ENCODE peak calls at places on chromosomes 6 and 20, in seven cellular contexts. One of them, this sample, is unnamed.

GRCh38 chr6:31010393-31011060 is at the start of gene MUC22:
- DNase-seq in stimulated activated CD4-positive, alpha-beta T cell treated with anti-CD3 and anti-CD28 coated beads, Interleukin-15, amount 100 ng/mL, for 1 hour: no peak
- DNase-seq in tibial nerve: no peak
- DNase-seq in left cardiac atrium: no peak
- DNase-seq in RWPE1: peak; percentile 57
- DNase-seq in right cardiac atrium: no peak
- DNase-seq in NCI-H1417 treated with DMSO at 0.1 percent for 48 hours: no peak
- DNase-seq in this sample: no peak

GRCh38 chr20:63397946-63398450 is 36.8 kb upstream of the CHRNA4 start:
- DNase-seq in stimulated activated CD4-positive, alpha-beta T cell treated with anti-CD3 and anti-CD28 coated beads, Interleukin-15, amount 100 ng/mL, for 1 hour: no peak
- DNase-seq in tibial nerve: no peak
- DNase-seq in left cardiac atrium: no peak
- DNase-seq in RWPE1: no peak
- DNase-seq in right cardiac atrium: no peak
- DNase-seq in NCI-H1417 treated with DMSO at 0.1 percent for 48 hours: no peak
- DNase-seq in this sample: no peak

GRCh38 chr20:38935285-38935684 is 9.1 kb downstream of the FAM83D start:
- DNase-seq in stimulated activated CD4-positive, alpha-beta T cell treated with anti-CD3 and anti-CD28 coated beads, Interleukin-15, amount 100 ng/mL, for 1 hour: no peak
- DNase-seq in tibial nerve: no peak
- DNase-seq in left cardiac atrium: no peak
- DNase-seq in RWPE1: peak; percentile 46
- DNase-seq in right cardiac atrium: no peak
- DNase-seq in NCI-H1417 treated with DMSO at 0.1 percent for 48 hours: no peak
- DNase-seq in this sample: peak; percentile 35

GRCh38 chr20:43726811-43727338 is at the start of gene GTSF1L:
- DNase-seq in stimulated activated CD4-positive, alpha-beta T cell treated with anti-CD3 and anti-CD28 coated beads, Interleukin-15, amount 100 ng/mL, for 1 hour: no peak
- DNase-seq in tibial nerve: no peak
- DNase-seq in left cardiac atrium: no peak
- DNase-seq in RWPE1: no peak
- DNase-seq in right cardiac atrium: no peak
- DNase-seq in NCI-H1417 treated with DMSO at 0.1 percent for 48 hours: no peak
- DNase-seq in this sample: no peak

GRCh38 chr6:168122521-168122920 is 43.5 kb upstream of the FRMD1 start:
- DNase-seq in stimulated activated CD4-positive, alpha-beta T cell treated with anti-CD3 and anti-CD28 coated beads, Interleukin-15, amount 100 ng/mL, for 1 hour: no peak
- DNase-seq in tibial nerve: no peak
- DNase-seq in left cardiac atrium: no peak
- DNase-seq in RWPE1: no peak
- DNase-seq in right cardiac atrium: no peak
- DNase-seq in NCI-H1417 treated with DMSO at 0.1 percent for 48 hours: no peak
- DNase-seq in this sample: no peak

GRCh38 chr20:46814366-46815232 is 80.0 kb upstream of the EYA2 start:
- DNase-seq in stimulated activated CD4-positive, alpha-beta T cell treated with anti-CD3 and anti-CD28 coated beads, Interleukin-15, amount 100 ng/mL, for 1 hour: no peak
- DNase-seq in tibial nerve: no peak
- DNase-seq in left cardiac atrium: no peak
- DNase-seq in RWPE1: peak; percentile 97
- DNase-seq in right cardiac atrium: no peak
- DNase-seq in NCI-H1417 treated with DMSO at 0.1 percent for 48 hours: no peak
- DNase-seq in this sample: no peak

GRCh38 chr6:159929819-159930218 is 39.0 kb downstream of the MAS1 start:
- DNase-seq in stimulated activated CD4-positive, alpha-beta T cell treated with anti-CD3 and anti-CD28 coated beads, Interleukin-15, amount 100 ng/mL, for 1 hour: peak; percentile 22
- DNase-seq in tibial nerve: no peak
- DNase-seq in left cardiac atrium: no peak
- DNase-seq in RWPE1: no peak
- DNase-seq in right cardiac atrium: no peak
- DNase-seq in NCI-H1417 treated with DMSO at 0.1 percent for 48 hours: no peak
- DNase-seq in this sample: peak; percentile 29

GRCh38 chr6:143264291-143264834 is 186.1 kb downstream of the ADAT2 start:
- DNase-seq in stimulated activated CD4-positive, alpha-beta T cell treated with anti-CD3 and anti-CD28 coated beads, Interleukin-15, amount 100 ng/mL, for 1 hour: no peak
- DNase-seq in tibial nerve: no peak
- DNase-seq in left cardiac atrium: no peak
- DNase-seq in RWPE1: no peak
- DNase-seq in right cardiac atrium: no peak
- DNase-seq in NCI-H1417 treated with DMSO at 0.1 percent for 48 hours: no peak
- DNase-seq in this sample: no peak

GRCh38 chr20:4488407-4489339 is 233.0 kb upstream of the PRND start:
- DNase-seq in stimulated activated CD4-positive, alpha-beta T cell treated with anti-CD3 and anti-CD28 coated beads, Interleukin-15, amount 100 ng/mL, for 1 hour: no peak
- DNase-seq in tibial nerve: no peak
- DNase-seq in left cardiac atrium: no peak
- DNase-seq in RWPE1: peak; percentile 43
- DNase-seq in right cardiac atrium: no peak
- DNase-seq in NCI-H1417 treated with DMSO at 0.1 percent for 48 hours: no peak
- DNase-seq in this sample: no peak

GRCh38 chr6:43009124-43009523 is 4.6 kb downstream of the MEA1 start:
- DNase-seq in stimulated activated CD4-positive, alpha-beta T cell treated with anti-CD3 and anti-CD28 coated beads, Interleukin-15, amount 100 ng/mL, for 1 hour: no peak
- DNase-seq in tibial nerve: no peak
- DNase-seq in left cardiac atrium: peak; percentile 54
- DNase-seq in RWPE1: no peak
- DNase-seq in right cardiac atrium: peak; percentile 41
- DNase-seq in NCI-H1417 treated with DMSO at 0.1 percent for 48 hours: no peak
- DNase-seq in this sample: peak; percentile 67

GRCh38 chr6:158008894-158009891 is 27.5 kb downstream of the SYNJ2 start:
- DNase-seq in stimulated activated CD4-positive, alpha-beta T cell treated with anti-CD3 and anti-CD28 coated beads, Interleukin-15, amount 100 ng/mL, for 1 hour: no peak
- DNase-seq in tibial nerve: peak; percentile 47
- DNase-seq in left cardiac atrium: peak; percentile 78
- DNase-seq in RWPE1: no peak
- DNase-seq in right cardiac atrium: peak; percentile 73
- DNase-seq in NCI-H1417 treated with DMSO at 0.1 percent for 48 hours: no peak
- DNase-seq in this sample: no peak

GRCh38 chr6:5905431-5906339 is 101.0 kb downstream of the NRN1 start:
- DNase-seq in stimulated activated CD4-positive, alpha-beta T cell treated with anti-CD3 and anti-CD28 coated beads, Interleukin-15, amount 100 ng/mL, for 1 hour: no peak
- DNase-seq in tibial nerve: peak; percentile 60
- DNase-seq in left cardiac atrium: peak; percentile 84
- DNase-seq in RWPE1: peak; percentile 18
- DNase-seq in right cardiac atrium: peak; percentile 88
- DNase-seq in NCI-H1417 treated with DMSO at 0.1 percent for 48 hours: no peak
- DNase-seq in this sample: no peak

GRCh38 chr6:150304421-150304820 is 64.4 kb upstream of the IYD start:
- DNase-seq in stimulated activated CD4-positive, alpha-beta T cell treated with anti-CD3 and anti-CD28 coated beads, Interleukin-15, amount 100 ng/mL, for 1 hour: no peak
- DNase-seq in tibial nerve: no peak
- DNase-seq in left cardiac atrium: no peak
- DNase-seq in RWPE1: no peak
- DNase-seq in right cardiac atrium: no peak
- DNase-seq in NCI-H1417 treated with DMSO at 0.1 percent for 48 hours: no peak
- DNase-seq in this sample: no peak

GRCh38 chr6:160120087-160120486 is 1.5 kb upstream of the SLC22A1 start:
- DNase-seq in stimulated activated CD4-positive, alpha-beta T cell treated with anti-CD3 and anti-CD28 coated beads, Interleukin-15, amount 100 ng/mL, for 1 hour: no peak
- DNase-seq in tibial nerve: no peak
- DNase-seq in left cardiac atrium: no peak
- DNase-seq in RWPE1: no peak
- DNase-seq in right cardiac atrium: no peak
- DNase-seq in NCI-H1417 treated with DMSO at 0.1 percent for 48 hours: no peak
- DNase-seq in this sample: no peak

GRCh38 chr6:20098267-20098876 is 113.9 kb downstream of the MBOAT1 start:
- DNase-seq in stimulated activated CD4-positive, alpha-beta T cell treated with anti-CD3 and anti-CD28 coated beads, Interleukin-15, amount 100 ng/mL, for 1 hour: no peak
- DNase-seq in tibial nerve: no peak
- DNase-seq in left cardiac atrium: no peak
- DNase-seq in RWPE1: no peak
- DNase-seq in right cardiac atrium: no peak
- DNase-seq in NCI-H1417 treated with DMSO at 0.1 percent for 48 hours: no peak
- DNase-seq in this sample: no peak

GRCh38 chr6:159061146-159061545 is 16.4 kb upstream of the TAGAP start:
- DNase-seq in stimulated activated CD4-positive, alpha-beta T cell treated with anti-CD3 and anti-CD28 coated beads, Interleukin-15, amount 100 ng/mL, for 1 hour: no peak
- DNase-seq in tibial nerve: no peak
- DNase-seq in left cardiac atrium: no peak
- DNase-seq in RWPE1: no peak
- DNase-seq in right cardiac atrium: no peak
- DNase-seq in NCI-H1417 treated with DMSO at 0.1 percent for 48 hours: no peak
- DNase-seq in this sample: no peak

GRCh38 chr20:41176711-41177552 is 39.6 kb downstream of the PLCG1 start:
- DNase-seq in stimulated activated CD4-positive, alpha-beta T cell treated with anti-CD3 and anti-CD28 coated beads, Interleukin-15, amount 100 ng/mL, for 1 hour: no peak
- DNase-seq in tibial nerve: no peak
- DNase-seq in left cardiac atrium: no peak
- DNase-seq in RWPE1: no peak
- DNase-seq in right cardiac atrium: no peak
- DNase-seq in NCI-H1417 treated with DMSO at 0.1 percent for 48 hours: no peak
- DNase-seq in this sample: no peak

GRCh38 chr20:1371830-1372539 is 20.9 kb downstream of the FKBP1A start:
- DNase-seq in stimulated activated CD4-positive, alpha-beta T cell treated with anti-CD3 and anti-CD28 coated beads, Interleukin-15, amount 100 ng/mL, for 1 hour: no peak
- DNase-seq in tibial nerve: no peak
- DNase-seq in left cardiac atrium: no peak
- DNase-seq in RWPE1: no peak
- DNase-seq in right cardiac atrium: no peak
- DNase-seq in NCI-H1417 treated with DMSO at 0.1 percent for 48 hours: no peak
- DNase-seq in this sample: no peak

GRCh38 chr20:61554617-61555016 is 302.6 kb downstream of the CDH4 start:
- DNase-seq in stimulated activated CD4-positive, alpha-beta T cell treated with anti-CD3 and anti-CD28 coated beads, Interleukin-15, amount 100 ng/mL, for 1 hour: no peak
- DNase-seq in tibial nerve: no peak
- DNase-seq in left cardiac atrium: no peak
- DNase-seq in RWPE1: no peak
- DNase-seq in right cardiac atrium: no peak
- DNase-seq in NCI-H1417 treated with DMSO at 0.1 percent for 48 hours: no peak
- DNase-seq in this sample: no peak

GRCh38 chr20:37071481-37071911 is 24.3 kb downstream of the RBL1 start:
- DNase-seq in stimulated activated CD4-positive, alpha-beta T cell treated with anti-CD3 and anti-CD28 coated beads, Interleukin-15, amount 100 ng/mL, for 1 hour: no peak
- DNase-seq in tibial nerve: no peak
- DNase-seq in left cardiac atrium: no peak
- DNase-seq in RWPE1: peak; percentile 63
- DNase-seq in right cardiac atrium: no peak
- DNase-seq in NCI-H1417 treated with DMSO at 0.1 percent for 48 hours: no peak
- DNase-seq in this sample: no peak

GRCh38 chr6:45132059-45132458 is 196.1 kb upstream of the RUNX2 start:
- DNase-seq in stimulated activated CD4-positive, alpha-beta T cell treated with anti-CD3 and anti-CD28 coated beads, Interleukin-15, amount 100 ng/mL, for 1 hour: no peak
- DNase-seq in tibial nerve: no peak
- DNase-seq in left cardiac atrium: no peak
- DNase-seq in RWPE1: no peak
- DNase-seq in right cardiac atrium: no peak
- DNase-seq in NCI-H1417 treated with DMSO at 0.1 percent for 48 hours: no peak
- DNase-seq in this sample: peak; percentile 30

This sample was measured in HT-29.